ENCODE peak calls at places on chromosome 20, in ten cellular contexts. B is NCI-H69; F is HT1080; K is effector memory CD8-positive, alpha-beta T cell; P is iPS-NIHi11; E is HCEC 1CT; W is HCT116; I is heart right ventricle; G is stimulated activated CD4-positive, alpha-beta T cell treated with anti-CD3 and anti-CD28 coated beads, Interleukin-1b, Interleukin-23, amount 100 ng/mL, for 1 hour; Y is PC-9. R is an unnamed sample.

GRCh38 chr20:21702553-21703467 is 2.7 kb upstream of the PAX1 start:
- DNase-seq in K (no peak), F (peak), B (peak), Y (no peak), P (peak), E (no peak), I (peak), G (no peak), W (no peak), R (no peak)

GRCh38 chr20:62069741-62070216 is 4.1 kb upstream of the TAF4 start:
- DNase-seq in I (no peak), F (peak), K (no peak), Y (no peak), G (no peak), E (peak), P (no peak), W (no peak), B (no peak), R (no peak)

GRCh38 chr20:50320910-50321796 is 130.5 kb downstream of the CEBPB start:
- DNase-seq in K (no peak), B (no peak), G (no peak), W (peak), E (peak), P (peak), F (peak), Y (peak), I (peak), R (no peak)

GRCh38 chr20:63782521-63782971 is 43.0 kb downstream of the SLC2A4RG start:
- DNase-seq in Y (no peak), E (no peak), G (no peak), K (no peak), F (no peak), W (no peak), B (no peak), P (no peak), I (no peak), R (no peak)

GRCh38 chr20:52984451-52984810 is 12.3 kb downstream of the TSHZ2 start:
- DNase-seq in I (no peak), B (no peak), E (no peak), P (no peak), K (no peak), Y (no peak), W (no peak), F (no peak), G (no peak), R (no peak)

GRCh38 chr20:58109126-58109880 is 119.2 kb downstream of the ANKRD60 start:
- DNase-seq in Y (peak), G (no peak), F (peak), B (no peak), W (no peak), I (no peak), E (peak), P (no peak), K (no peak), R (no peak)

GRCh38 chr20:5390719-5391118 is 74.0 kb upstream of the PROKR2 start:
- DNase-seq in F (no peak), B (no peak), Y (no peak), G (no peak), K (no peak), P (no peak), E (no peak), W (no peak), I (no peak), R (no peak)

GRCh38 chr20:41978246-41978790 is 360.1 kb upstream of the CHD6 start:
- DNase-seq in B (no peak), W (no peak), G (no peak), I (no peak), K (no peak), F (no peak), Y (no peak), P (no peak), E (no peak), R (no peak)

GRCh38 chr20:4122931-4123330 is 107.6 kb upstream of the RNF24 start:
- DNase-seq in I (no peak), P (no peak), Y (no peak), F (no peak), G (no peak), E (no peak), K (no peak), B (no peak), W (no peak), R (no peak)

GRCh38 chr20:38599410-38599882 is 2.2 kb upstream of the ARHGAP40 start:
- DNase-seq in F (no peak), G (no peak), W (no peak), I (peak), K (no peak), B (peak), Y (peak), E (no peak), P (peak), R (no peak)

GRCh38 chr20:621115-621756 is 11.1 kb upstream of the TCF15 start:
- DNase-seq in Y (no peak), W (no peak), B (no peak), F (peak), E (peak), K (no peak), I (no peak), G (no peak), P (no peak), R (no peak)

GRCh38 chr20:63092660-63093215 is 86.0 kb upstream of the BHLHE23 start:
- DNase-seq in I (no peak), G (no peak), Y (no peak), B (no peak), F (no peak), E (no peak), W (no peak), K (no peak), P (peak), R (no peak)

GRCh38 chr20:33209789-33210188 is 7.4 kb upstream of the BPIFA3 start:
- DNase-seq in I (peak), G (no peak), K (peak), W (peak), E (peak), F (peak), P (peak), Y (peak), B (no peak), R (peak)

GRCh38 chr20:47727170-47727880 is 58.0 kb downstream of the SULF2 start:
- DNase-seq in Y (no peak), F (no peak), B (no peak), P (no peak), G (no peak), I (peak), E (no peak), K (peak), W (no peak), R (peak)

GRCh38 chr20:40160151-40160550 is 528.9 kb downstream of the MAFB start:
- DNase-seq in F (peak), P (peak), Y (no peak), K (no peak), B (peak), I (peak), G (no peak), W (peak), E (no peak), R (no peak)

GRCh38 chr20:48849779-48850178 is 22.0 kb upstream of the PREX1 start:
- DNase-seq in E (no peak), G (no peak), W (no peak), F (no peak), K (no peak), Y (peak), P (no peak), I (no peak), B (no peak), R (no peak)

GRCh38 chr20:5041433-5041832 is 40.1 kb upstream of the SLC23A2 start:
- DNase-seq in W (no peak), Y (no peak), G (no peak), I (no peak), B (no peak), E (no peak), F (no peak), P (no peak), K (no peak), R (no peak)

GRCh38 chr20:29079769-29080690 is 2177.4 kb upstream of the DEFB115 start:
- DNase-seq in I (peak), Y (peak), F (peak), B (no peak), K (no peak), G (no peak), P (peak), W (no peak), E (no peak), R (no peak)

GRCh38 chr20:1178103-1178502 is 6.7 kb downstream of the TMEM74B start:
- DNase-seq in F (no peak), G (no peak), W (no peak), P (no peak), Y (no peak), E (no peak), I (no peak), B (no peak), K (no peak), R (no peak)

GRCh38 chr20:30489604-30490003 is 767.9 kb upstream of the DEFB115 start:
- DNase-seq in P (no peak), G (no peak), F (no peak), I (no peak), W (no peak), K (no peak), B (no peak), E (no peak), Y (no peak), R (no peak)

GRCh38 chr20:8153281-8153908 is 21.3 kb downstream of the PLCB1 start:
- DNase-seq in I (no peak), Y (no peak), B (peak), E (peak), G (no peak), P (no peak), K (peak), F (peak), W (no peak), R (no peak)

GRCh38 chr20:63695419-63696310 is 787 bp upstream of the TNFRSF6B start:
- DNase-seq in P (peak), Y (peak), I (peak), G (no peak), K (no peak), W (no peak), B (no peak), E (no peak), F (no peak), R (peak)

GRCh38 chr20:32079655-32080109 is 27.6 kb downstream of the HCK start:
- DNase-seq in F (no peak), I (no peak), K (no peak), E (no peak), W (peak), Y (no peak), P (no peak), B (no peak), G (no peak), R (no peak)

GRCh38 chr20:49687595-49688567 is 25.8 kb downstream of the B4GALT5 start:
- DNase-seq in W (no peak), I (no peak), Y (no peak), G (no peak), P (no peak), K (no peak), B (peak), E (no peak), F (no peak), R (no peak)

GRCh38 chr20:7375905-7376304 is 564.4 kb downstream of the HAO1 start:
- DNase-seq in F (peak), K (no peak), P (no peak), W (peak), Y (no peak), G (no peak), E (no peak), I (no peak), B (peak), R (no peak)

GRCh38 chr20:63775096-63775978 is 35.8 kb downstream of the SLC2A4RG start:
- DNase-seq in G (no peak), I (no peak), P (peak), B (no peak), Y (no peak), W (no peak), E (no peak), K (no peak), F (no peak), R (peak)

R was measured in B cell.